ENCODE peak calls at places on chromosomes 4 and X, in eight cellular contexts. One of them, this sample, is unnamed.

GRCh38 chr4:145545538-145546224 is 64.0 kb downstream of the SMAD1 start:
- DNase-seq in caudate nucleus: no peak
- DNase-seq in stimulated activated CD8-positive, alpha-beta memory T cell treated with anti-CD3 and anti-CD28 coated beads, Interleukin-12 subunit alpha, Interleukin-12 subunit beta, amount 100 ng/mL, for 4 hours: no peak
- DNase-seq in CD8-positive, alpha-beta T cell: no peak
- DNase-seq in fibroblast of lung: peak; percentile 96
- DNase-seq in small intestine: peak; percentile 68
- DNase-seq in T follicular helper cell: no peak
- DNase-seq in Caki2: peak; percentile 57
- DNase-seq in this sample: no peak

GRCh38 chrX:11666180-11666579 is 460 bp upstream of the ARHGAP6 start:
- DNase-seq in small intestine: no peak
- DNase-seq in caudate nucleus: no peak
- DNase-seq in fibroblast of lung: no peak
- DNase-seq in stimulated activated CD8-positive, alpha-beta memory T cell treated with anti-CD3 and anti-CD28 coated beads, Interleukin-12 subunit alpha, Interleukin-12 subunit beta, amount 100 ng/mL, for 4 hours: no peak
- DNase-seq in CD8-positive, alpha-beta T cell: no peak
- DNase-seq in T follicular helper cell: no peak
- DNase-seq in Caki2: peak; percentile 40
- DNase-seq in this sample: peak; percentile 42

GRCh38 chr4:41550308-41550707 is 12.4 kb downstream of the LIMCH1 start:
- DNase-seq in fibroblast of lung: no peak
- DNase-seq in stimulated activated CD8-positive, alpha-beta memory T cell treated with anti-CD3 and anti-CD28 coated beads, Interleukin-12 subunit alpha, Interleukin-12 subunit beta, amount 100 ng/mL, for 4 hours: no peak
- DNase-seq in caudate nucleus: no peak
- DNase-seq in T follicular helper cell: no peak
- DNase-seq in CD8-positive, alpha-beta T cell: no peak
- DNase-seq in Caki2: no peak
- DNase-seq in small intestine: no peak
- DNase-seq in this sample: no peak

GRCh38 chr4:8910100-8910821 is 38.6 kb upstream of the HMX1 start:
- DNase-seq in stimulated activated CD8-positive, alpha-beta memory T cell treated with anti-CD3 and anti-CD28 coated beads, Interleukin-12 subunit alpha, Interleukin-12 subunit beta, amount 100 ng/mL, for 4 hours: no peak
- DNase-seq in T follicular helper cell: no peak
- DNase-seq in small intestine: no peak
- DNase-seq in caudate nucleus: no peak
- DNase-seq in Caki2: no peak
- DNase-seq in fibroblast of lung: no peak
- DNase-seq in CD8-positive, alpha-beta T cell: peak; percentile 44
- DNase-seq in this sample: no peak

GRCh38 chr4:74283614-74284013 is 24.7 kb upstream of the EPGN start:
- DNase-seq in T follicular helper cell: no peak
- DNase-seq in caudate nucleus: no peak
- DNase-seq in stimulated activated CD8-positive, alpha-beta memory T cell treated with anti-CD3 and anti-CD28 coated beads, Interleukin-12 subunit alpha, Interleukin-12 subunit beta, amount 100 ng/mL, for 4 hours: no peak
- DNase-seq in Caki2: peak; percentile 95
- DNase-seq in CD8-positive, alpha-beta T cell: no peak
- DNase-seq in small intestine: no peak
- DNase-seq in fibroblast of lung: peak; percentile 87
- DNase-seq in this sample: no peak

GRCh38 chr4:122842984-122843531 is 16.4 kb downstream of the FGF2 start:
- DNase-seq in CD8-positive, alpha-beta T cell: no peak
- DNase-seq in T follicular helper cell: no peak
- DNase-seq in Caki2: peak; percentile 18
- DNase-seq in fibroblast of lung: no peak
- DNase-seq in caudate nucleus: no peak
- DNase-seq in stimulated activated CD8-positive, alpha-beta memory T cell treated with anti-CD3 and anti-CD28 coated beads, Interleukin-12 subunit alpha, Interleukin-12 subunit beta, amount 100 ng/mL, for 4 hours: no peak
- DNase-seq in small intestine: no peak
- DNase-seq in this sample: no peak

GRCh38 chr4:182418054-182418734 is 175.0 kb downstream of the TENM3 start:
- DNase-seq in T follicular helper cell: no peak
- DNase-seq in caudate nucleus: no peak
- DNase-seq in small intestine: no peak
- DNase-seq in stimulated activated CD8-positive, alpha-beta memory T cell treated with anti-CD3 and anti-CD28 coated beads, Interleukin-12 subunit alpha, Interleukin-12 subunit beta, amount 100 ng/mL, for 4 hours: no peak
- DNase-seq in CD8-positive, alpha-beta T cell: no peak
- DNase-seq in fibroblast of lung: no peak
- DNase-seq in Caki2: no peak
- DNase-seq in this sample: no peak

GRCh38 chr4:25881187-25881586 is 18.4 kb upstream of the SEL1L3 start:
- DNase-seq in T follicular helper cell: no peak
- DNase-seq in fibroblast of lung: no peak
- DNase-seq in small intestine: no peak
- DNase-seq in CD8-positive, alpha-beta T cell: no peak
- DNase-seq in stimulated activated CD8-positive, alpha-beta memory T cell treated with anti-CD3 and anti-CD28 coated beads, Interleukin-12 subunit alpha, Interleukin-12 subunit beta, amount 100 ng/mL, for 4 hours: no peak
- DNase-seq in Caki2: no peak
- DNase-seq in caudate nucleus: no peak
- DNase-seq in this sample: no peak

GRCh38 chr4:186554890-186555827 is at the start of gene MTNR1A:
- DNase-seq in Caki2: peak; percentile 45
- DNase-seq in CD8-positive, alpha-beta T cell: no peak
- DNase-seq in fibroblast of lung: peak; percentile 17
- DNase-seq in T follicular helper cell: no peak
- DNase-seq in caudate nucleus: no peak
- DNase-seq in stimulated activated CD8-positive, alpha-beta memory T cell treated with anti-CD3 and anti-CD28 coated beads, Interleukin-12 subunit alpha, Interleukin-12 subunit beta, amount 100 ng/mL, for 4 hours: no peak
- DNase-seq in small intestine: no peak
- DNase-seq in this sample: peak; percentile 46

GRCh38 chr4:173536808-173537429 is 6.9 kb upstream of the HAND2 start:
- DNase-seq in caudate nucleus: no peak
- DNase-seq in CD8-positive, alpha-beta T cell: no peak
- DNase-seq in small intestine: no peak
- DNase-seq in stimulated activated CD8-positive, alpha-beta memory T cell treated with anti-CD3 and anti-CD28 coated beads, Interleukin-12 subunit alpha, Interleukin-12 subunit beta, amount 100 ng/mL, for 4 hours: no peak
- DNase-seq in fibroblast of lung: no peak
- DNase-seq in Caki2: no peak
- DNase-seq in T follicular helper cell: no peak
- DNase-seq in this sample: peak; percentile 58

GRCh38 chr4:1099270-1099669 is 14.1 kb downstream of the RNF212 start:
- DNase-seq in stimulated activated CD8-positive, alpha-beta memory T cell treated with anti-CD3 and anti-CD28 coated beads, Interleukin-12 subunit alpha, Interleukin-12 subunit beta, amount 100 ng/mL, for 4 hours: no peak
- DNase-seq in caudate nucleus: no peak
- DNase-seq in CD8-positive, alpha-beta T cell: no peak
- DNase-seq in Caki2: no peak
- DNase-seq in small intestine: no peak
- DNase-seq in fibroblast of lung: no peak
- DNase-seq in T follicular helper cell: no peak
- DNase-seq in this sample: no peak

GRCh38 chr4:158020734-158021346 is 152.0 kb downstream of the GASK1B start:
- DNase-seq in stimulated activated CD8-positive, alpha-beta memory T cell treated with anti-CD3 and anti-CD28 coated beads, Interleukin-12 subunit alpha, Interleukin-12 subunit beta, amount 100 ng/mL, for 4 hours: no peak
- DNase-seq in T follicular helper cell: no peak
- DNase-seq in CD8-positive, alpha-beta T cell: no peak
- DNase-seq in Caki2: peak; percentile 73
- DNase-seq in small intestine: no peak
- DNase-seq in fibroblast of lung: peak; percentile 98
- DNase-seq in caudate nucleus: no peak
- DNase-seq in this sample: no peak

GRCh38 chrX:115690554-115691216 is 129.7 kb downstream of the PLS3 start:
- DNase-seq in small intestine: peak; percentile 39
- DNase-seq in T follicular helper cell: peak; percentile 4
- DNase-seq in caudate nucleus: no peak
- DNase-seq in CD8-positive, alpha-beta T cell: no peak
- DNase-seq in Caki2: peak; percentile 62
- DNase-seq in fibroblast of lung: peak; percentile 82
- DNase-seq in stimulated activated CD8-positive, alpha-beta memory T cell treated with anti-CD3 and anti-CD28 coated beads, Interleukin-12 subunit alpha, Interleukin-12 subunit beta, amount 100 ng/mL, for 4 hours: no peak
- DNase-seq in this sample: peak; percentile 70

GRCh38 chr4:110623710-110624015 is 786 bp upstream of the PITX2 start:
- DNase-seq in Caki2: no peak
- DNase-seq in caudate nucleus: no peak
- DNase-seq in small intestine: no peak
- DNase-seq in CD8-positive, alpha-beta T cell: no peak
- DNase-seq in fibroblast of lung: no peak
- DNase-seq in T follicular helper cell: no peak
- DNase-seq in stimulated activated CD8-positive, alpha-beta memory T cell treated with anti-CD3 and anti-CD28 coated beads, Interleukin-12 subunit alpha, Interleukin-12 subunit beta, amount 100 ng/mL, for 4 hours: no peak
- DNase-seq in this sample: no peak

GRCh38 chr4:182126567-182126966 is 116.6 kb upstream of the TENM3 start:
- DNase-seq in CD8-positive, alpha-beta T cell: no peak
- DNase-seq in small intestine: no peak
- DNase-seq in T follicular helper cell: no peak
- DNase-seq in caudate nucleus: no peak
- DNase-seq in Caki2: no peak
- DNase-seq in stimulated activated CD8-positive, alpha-beta memory T cell treated with anti-CD3 and anti-CD28 coated beads, Interleukin-12 subunit alpha, Interleukin-12 subunit beta, amount 100 ng/mL, for 4 hours: no peak
- DNase-seq in fibroblast of lung: peak; percentile 81
- DNase-seq in this sample: no peak

GRCh38 chr4:68271851-68272756 is 26.6 kb upstream of the TMPRSS11B start:
- DNase-seq in fibroblast of lung: peak; percentile 64
- DNase-seq in caudate nucleus: no peak
- DNase-seq in Caki2: peak; percentile 64
- DNase-seq in CD8-positive, alpha-beta T cell: no peak
- DNase-seq in stimulated activated CD8-positive, alpha-beta memory T cell treated with anti-CD3 and anti-CD28 coated beads, Interleukin-12 subunit alpha, Interleukin-12 subunit beta, amount 100 ng/mL, for 4 hours: no peak
- DNase-seq in small intestine: peak; percentile 55
- DNase-seq in T follicular helper cell: no peak
- DNase-seq in this sample: peak; percentile 49

GRCh38 chr4:22719218-22719617 is 26.5 kb downstream of the GBA3 start:
- DNase-seq in stimulated activated CD8-positive, alpha-beta memory T cell treated with anti-CD3 and anti-CD28 coated beads, Interleukin-12 subunit alpha, Interleukin-12 subunit beta, amount 100 ng/mL, for 4 hours: no peak
- DNase-seq in Caki2: no peak
- DNase-seq in fibroblast of lung: no peak
- DNase-seq in CD8-positive, alpha-beta T cell: no peak
- DNase-seq in caudate nucleus: no peak
- DNase-seq in small intestine: no peak
- DNase-seq in T follicular helper cell: no peak
- DNase-seq in this sample: no peak

GRCh38 chr4:128521634-128522253 is 234.1 kb upstream of the PGRMC2 start:
- DNase-seq in small intestine: no peak
- DNase-seq in T follicular helper cell: no peak
- DNase-seq in stimulated activated CD8-positive, alpha-beta memory T cell treated with anti-CD3 and anti-CD28 coated beads, Interleukin-12 subunit alpha, Interleukin-12 subunit beta, amount 100 ng/mL, for 4 hours: no peak
- DNase-seq in Caki2: peak; percentile 65
- DNase-seq in caudate nucleus: no peak
- DNase-seq in fibroblast of lung: peak; percentile 85
- DNase-seq in CD8-positive, alpha-beta T cell: no peak
- DNase-seq in this sample: no peak

GRCh38 chr4:43374352-43374751 is 481.8 kb downstream of the GRXCR1 start:
- DNase-seq in small intestine: no peak
- DNase-seq in Caki2: no peak
- DNase-seq in caudate nucleus: no peak
- DNase-seq in stimulated activated CD8-positive, alpha-beta memory T cell treated with anti-CD3 and anti-CD28 coated beads, Interleukin-12 subunit alpha, Interleukin-12 subunit beta, amount 100 ng/mL, for 4 hours: no peak
- DNase-seq in fibroblast of lung: peak; percentile 40
- DNase-seq in CD8-positive, alpha-beta T cell: no peak
- DNase-seq in T follicular helper cell: no peak
- DNase-seq in this sample: no peak

GRCh38 chr4:1245481-1246051 is 3.4 kb downstream of the CTBP1 start:
- DNase-seq in stimulated activated CD8-positive, alpha-beta memory T cell treated with anti-CD3 and anti-CD28 coated beads, Interleukin-12 subunit alpha, Interleukin-12 subunit beta, amount 100 ng/mL, for 4 hours: no peak
- DNase-seq in fibroblast of lung: no peak
- DNase-seq in small intestine: no peak
- DNase-seq in T follicular helper cell: no peak
- DNase-seq in caudate nucleus: no peak
- DNase-seq in CD8-positive, alpha-beta T cell: no peak
- DNase-seq in Caki2: no peak
- DNase-seq in this sample: no peak

GRCh38 chrX:33204889-33205288 is 6.5 kb downstream of the DMD start:
- DNase-seq in small intestine: no peak
- DNase-seq in caudate nucleus: no peak
- DNase-seq in T follicular helper cell: no peak
- DNase-seq in stimulated activated CD8-positive, alpha-beta memory T cell treated with anti-CD3 and anti-CD28 coated beads, Interleukin-12 subunit alpha, Interleukin-12 subunit beta, amount 100 ng/mL, for 4 hours: no peak
- DNase-seq in CD8-positive, alpha-beta T cell: no peak
- DNase-seq in fibroblast of lung: no peak
- DNase-seq in Caki2: no peak
- DNase-seq in this sample: no peak

GRCh38 chr4:139833131-139833930 is 167.7 kb downstream of the MGST2 start:
- DNase-seq in caudate nucleus: no peak
- DNase-seq in Caki2: no peak
- DNase-seq in stimulated activated CD8-positive, alpha-beta memory T cell treated with anti-CD3 and anti-CD28 coated beads, Interleukin-12 subunit alpha, Interleukin-12 subunit beta, amount 100 ng/mL, for 4 hours: no peak
- DNase-seq in fibroblast of lung: no peak
- DNase-seq in T follicular helper cell: no peak
- DNase-seq in small intestine: no peak
- DNase-seq in CD8-positive, alpha-beta T cell: no peak
- DNase-seq in this sample: no peak

GRCh38 chrX:85836868-85837267 is 210.5 kb downstream of the CHM start:
- DNase-seq in caudate nucleus: no peak
- DNase-seq in Caki2: no peak
- DNase-seq in CD8-positive, alpha-beta T cell: no peak
- DNase-seq in small intestine: no peak
- DNase-seq in T follicular helper cell: no peak
- DNase-seq in fibroblast of lung: peak; percentile 9
- DNase-seq in stimulated activated CD8-positive, alpha-beta memory T cell treated with anti-CD3 and anti-CD28 coated beads, Interleukin-12 subunit alpha, Interleukin-12 subunit beta, amount 100 ng/mL, for 4 hours: no peak
- DNase-seq in this sample: no peak

GRCh38 chr4:23290656-23291055 is 597.9 kb downstream of the GBA3 start:
- DNase-seq in Caki2: peak; percentile 88
- DNase-seq in small intestine: no peak
- DNase-seq in fibroblast of lung: peak; percentile 47
- DNase-seq in T follicular helper cell: no peak
- DNase-seq in caudate nucleus: no peak
- DNase-seq in CD8-positive, alpha-beta T cell: no peak
- DNase-seq in stimulated activated CD8-positive, alpha-beta memory T cell treated with anti-CD3 and anti-CD28 coated beads, Interleukin-12 subunit alpha, Interleukin-12 subunit beta, amount 100 ng/mL, for 4 hours: no peak
- DNase-seq in this sample: no peak

GRCh38 chrX:1452497-1453389 is at the start of gene ASMTL:
- DNase-seq in small intestine: peak; percentile 99
- DNase-seq in Caki2: peak; percentile 99
- DNase-seq in stimulated activated CD8-positive, alpha-beta memory T cell treated with anti-CD3 and anti-CD28 coated beads, Interleukin-12 subunit alpha, Interleukin-12 subunit beta, amount 100 ng/mL, for 4 hours: peak; percentile 100
- DNase-seq in caudate nucleus: no peak
- DNase-seq in fibroblast of lung: peak; percentile 94
- DNase-seq in T follicular helper cell: peak; percentile 100
- DNase-seq in CD8-positive, alpha-beta T cell: peak; percentile 100
- DNase-seq in this sample: peak; percentile 100

GRCh38 chrX:105650577-105650976 is 171.8 kb upstream of the NRK start:
- DNase-seq in fibroblast of lung: no peak
- DNase-seq in caudate nucleus: no peak
- DNase-seq in T follicular helper cell: no peak
- DNase-seq in CD8-positive, alpha-beta T cell: no peak
- DNase-seq in small intestine: no peak
- DNase-seq in Caki2: no peak
- DNase-seq in stimulated activated CD8-positive, alpha-beta memory T cell treated with anti-CD3 and anti-CD28 coated beads, Interleukin-12 subunit alpha, Interleukin-12 subunit beta, amount 100 ng/mL, for 4 hours: no peak
- DNase-seq in this sample: no peak

GRCh38 chr4:73679836-73680235 is 59.6 kb upstream of the RASSF6 start:
- DNase-seq in stimulated activated CD8-positive, alpha-beta memory T cell treated with anti-CD3 and anti-CD28 coated beads, Interleukin-12 subunit alpha, Interleukin-12 subunit beta, amount 100 ng/mL, for 4 hours: no peak
- DNase-seq in fibroblast of lung: peak; percentile 87
- DNase-seq in caudate nucleus: no peak
- DNase-seq in Caki2: no peak
- DNase-seq in CD8-positive, alpha-beta T cell: no peak
- DNase-seq in T follicular helper cell: no peak
- DNase-seq in small intestine: no peak
- DNase-seq in this sample: no peak

GRCh38 chr4:30718021-30718888 is 1.9 kb upstream of the PCDH7 start:
- DNase-seq in Caki2: peak; percentile 77
- DNase-seq in caudate nucleus: peak; percentile 52
- DNase-seq in stimulated activated CD8-positive, alpha-beta memory T cell treated with anti-CD3 and anti-CD28 coated beads, Interleukin-12 subunit alpha, Interleukin-12 subunit beta, amount 100 ng/mL, for 4 hours: no peak
- DNase-seq in small intestine: no peak
- DNase-seq in fibroblast of lung: peak; percentile 71
- DNase-seq in CD8-positive, alpha-beta T cell: no peak
- DNase-seq in T follicular helper cell: no peak
- DNase-seq in this sample: peak; percentile 67

GRCh38 chr4:164169591-164169990 is 584.3 kb upstream of the SMIM31 start:
- DNase-seq in T follicular helper cell: no peak
- DNase-seq in caudate nucleus: no peak
- DNase-seq in Caki2: peak; percentile 17
- DNase-seq in CD8-positive, alpha-beta T cell: no peak
- DNase-seq in stimulated activated CD8-positive, alpha-beta memory T cell treated with anti-CD3 and anti-CD28 coated beads, Interleukin-12 subunit alpha, Interleukin-12 subunit beta, amount 100 ng/mL, for 4 hours: no peak
- DNase-seq in small intestine: no peak
- DNase-seq in fibroblast of lung: peak; percentile 78
- DNase-seq in this sample: no peak

GRCh38 chrX:107715331-107716044 is 60.1 kb downstream of the TSC22D3 start:
- DNase-seq in T follicular helper cell: no peak
- DNase-seq in small intestine: peak; percentile 64
- DNase-seq in CD8-positive, alpha-beta T cell: no peak
- DNase-seq in caudate nucleus: no peak
- DNase-seq in stimulated activated CD8-positive, alpha-beta memory T cell treated with anti-CD3 and anti-CD28 coated beads, Interleukin-12 subunit alpha, Interleukin-12 subunit beta, amount 100 ng/mL, for 4 hours: no peak
- DNase-seq in Caki2: no peak
- DNase-seq in fibroblast of lung: peak; percentile 39
- DNase-seq in this sample: no peak

GRCh38 chr4:147975325-147975724 is 243.4 kb downstream of the ARHGAP10 start:
- DNase-seq in caudate nucleus: no peak
- DNase-seq in T follicular helper cell: no peak
- DNase-seq in stimulated activated CD8-positive, alpha-beta memory T cell treated with anti-CD3 and anti-CD28 coated beads, Interleukin-12 subunit alpha, Interleukin-12 subunit beta, amount 100 ng/mL, for 4 hours: no peak
- DNase-seq in small intestine: no peak
- DNase-seq in CD8-positive, alpha-beta T cell: no peak
- DNase-seq in fibroblast of lung: peak; percentile 16
- DNase-seq in Caki2: no peak
- DNase-seq in this sample: no peak